ENCODE peak calls at places on chromosomes 2 and 18, in six cellular contexts. I is hepatocyte, C is pancreas, K is HCT116, P is kidney epithelial cell, S is dorsolateral prefrontal cortex. D is an unnamed sample.

GRCh38 chr2:63587814-63588384 is 378 bp downstream of the WDPCP start:
- DNase-seq in I (no peak), C (no peak), K (no peak), P (no peak), S (no peak), D (no peak)

GRCh38 chr2:138364554-138365162 is 136.9 kb upstream of the SPOPL start:
- DNase-seq in I (no peak), C (no peak), K (no peak), P (no peak), S (no peak), D (no peak)

GRCh38 chr18:32319084-32319483 is 129.2 kb downstream of the MEP1B start:
- DNase-seq in I (no peak), C (no peak), K (no peak), P (no peak), S (no peak), D (no peak)

GRCh38 chr18:63775166-63775730 is at the start of gene SERPINB7:
- DNase-seq in I (peak; percentile 9), C (no peak), K (peak; percentile 10), P (peak; percentile 83), S (no peak), D (peak; percentile 94)

GRCh38 chr2:19674051-19675002 is 227.5 kb downstream of the TTC32 start:
- DNase-seq in I (no peak), C (no peak), K (no peak), P (no peak), S (no peak), D (no peak)

GRCh38 chr2:37005118-37005868 is 39.0 kb upstream of the STRN start:
- DNase-seq in I (peak; percentile 28), C (no peak), K (no peak), P (no peak), S (no peak), D (no peak)

GRCh38 chr18:57776767-57777166 is 26.3 kb downstream of the ATP8B1 start:
- DNase-seq in I (no peak), C (no peak), K (no peak), P (no peak), S (no peak), D (no peak)

GRCh38 chr2:68190991-68191731 is 33.5 kb downstream of the PNO1 start:
- DNase-seq in I (no peak), C (no peak), K (peak; percentile 27), P (peak; percentile 21), S (no peak), D (no peak)

GRCh38 chr2:110116033-110116710 is 550 bp upstream of the MALL start:
- DNase-seq in I (peak; percentile 50), C (no peak), K (peak; percentile 56), P (no peak), S (no peak), D (no peak)

GRCh38 chr2:45681675-45682074 is 30.2 kb downstream of the PRKCE start:
- DNase-seq in I (peak; percentile 50), C (no peak), K (peak; percentile 81), P (peak; percentile 74), S (no peak), D (peak; percentile 79)
- H3K4me3 ChIP-seq in I (no peak overlapping the region), C (no peak overlapping the region), K (peak overlapping the region; percentile 35), P (no peak overlapping the region), S (no peak overlapping the region), D (no peak overlapping the region)

GRCh38 chr2:112585400-112585799 is 991 bp downstream of the CHCHD5 start:
- DNase-seq in I (no peak), C (no peak), K (no peak), P (no peak), S (no peak), D (no peak)

GRCh38 chr2:112584891-112585250 is 462 bp downstream of the CHCHD5 start:
- DNase-seq in I (no peak), C (no peak), K (no peak), P (no peak), S (no peak), D (no peak)

GRCh38 chr2:112583497-112584133 is 794 bp upstream of the CHCHD5 start:
- DNase-seq in I (no peak), C (no peak), K (peak; percentile 59), P (no peak), S (no peak), D (no peak)

GRCh38 chr2:112585873-112586477 is 1.6 kb downstream of the CHCHD5 start:
- DNase-seq in I (no peak), C (no peak), K (no peak), P (no peak), S (no peak), D (no peak)

GRCh38 chr2:112584134-112584890 is at the start of gene CHCHD5:
- DNase-seq in I (peak; percentile 97), C (peak; percentile 94), K (peak; percentile 92), P (peak; percentile 82), S (peak; percentile 97), D (peak; percentile 67)
- TF ChIP-seq CTCF in I (no peak), C (no peak), K (peak; percentile 14), P (peak; percentile 18), S (peak; percentile 51), D (peak; percentile 25)

GRCh38 chr2:126652323-126652891 is 3.6 kb upstream of the GYPC start:
- DNase-seq in I (no peak), C (no peak), K (no peak), P (no peak), S (no peak), D (no peak)
- H3K4me3 ChIP-seq in I (no peak overlapping the region), C (no peak overlapping the region), K (no peak overlapping the region), P (no peak overlapping the region), S (no peak overlapping the region), D (no peak overlapping the region)

GRCh38 chr2:46331099-46331766 is 34.0 kb downstream of the EPAS1 start:
- DNase-seq in I (peak; percentile 49), C (peak; percentile 53), K (no peak), P (no peak), S (no peak), D (no peak)
- TF ChIP-seq CTCF in I (no peak), C (no peak), K (no peak), P (no peak), S (no peak), D (no peak)

DNA sequence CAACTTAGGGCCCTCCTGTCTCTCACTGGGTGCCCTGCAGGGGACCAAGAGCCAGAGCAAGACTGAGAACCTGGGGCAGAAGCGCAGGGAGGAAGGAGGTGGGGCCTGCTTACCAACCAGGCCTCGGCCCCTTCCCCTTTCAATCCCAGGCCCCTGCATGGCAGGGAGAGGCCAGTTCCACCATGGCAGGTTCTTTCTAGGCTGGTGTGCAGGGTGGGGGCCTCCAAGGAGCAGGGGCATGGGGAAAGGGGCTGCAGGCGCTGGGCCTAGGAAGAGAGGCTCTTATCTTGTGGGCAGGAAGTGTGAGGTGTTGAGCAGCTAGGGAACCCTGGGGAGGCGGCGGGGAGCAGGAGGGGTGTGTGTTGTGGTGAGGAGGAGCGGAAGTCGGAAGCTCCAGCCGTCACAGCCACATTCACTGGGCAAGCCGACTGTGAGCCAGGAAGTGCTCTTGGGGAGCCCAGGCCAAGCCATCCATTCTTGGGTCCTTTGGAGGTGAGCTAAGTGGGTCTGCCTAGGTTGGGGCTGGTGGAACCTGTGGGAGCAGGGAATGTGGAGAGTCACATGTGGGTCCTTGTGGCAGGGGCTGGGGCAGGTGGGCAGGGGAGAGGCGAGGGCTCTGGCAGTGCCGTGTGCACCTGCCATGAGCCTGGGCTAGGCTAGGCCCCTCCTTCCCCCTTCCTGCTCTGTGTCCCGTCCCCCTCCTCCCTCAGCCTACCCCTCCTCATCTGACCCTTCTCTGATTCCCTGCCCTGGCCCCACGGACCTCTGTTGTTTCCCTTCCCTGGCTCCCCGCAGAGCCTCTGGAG is at the start of gene PSD4:
- DNase-seq in I (no peak), C (no peak), K (no peak), P (no peak), S (no peak), D (no peak)
- H3K4me3 ChIP-seq in I (no peak within 1 kb of the TSS), C (no peak within 1 kb of the TSS), K (no peak within 1 kb of the TSS), P (no peak within 1 kb of the TSS), S (peak within 1 kb of the TSS; percentile 9), D (no peak within 1 kb of the TSS)

GRCh38 chr2:152466925-152467676 is 132.1 kb downstream of the FMNL2 start:
- DNase-seq in I (no peak), C (no peak), K (no peak), P (no peak), S (no peak), D (no peak)

GRCh38 chr2:152471499-152471898 is 136.5 kb downstream of the FMNL2 start:
- DNase-seq in I (no peak), C (no peak), K (no peak), P (no peak), S (no peak), D (no peak)

GRCh38 chr2:152471013-152471412 is 136.0 kb downstream of the FMNL2 start:
- DNase-seq in I (no peak), C (no peak), K (no peak), P (no peak), S (no peak), D (no peak)

GRCh38 chr2:152467677-152468406 is 132.9 kb downstream of the FMNL2 start:
- DNase-seq in I (no peak), C (no peak), K (no peak), P (no peak), S (no peak), D (no peak)

DNA sequence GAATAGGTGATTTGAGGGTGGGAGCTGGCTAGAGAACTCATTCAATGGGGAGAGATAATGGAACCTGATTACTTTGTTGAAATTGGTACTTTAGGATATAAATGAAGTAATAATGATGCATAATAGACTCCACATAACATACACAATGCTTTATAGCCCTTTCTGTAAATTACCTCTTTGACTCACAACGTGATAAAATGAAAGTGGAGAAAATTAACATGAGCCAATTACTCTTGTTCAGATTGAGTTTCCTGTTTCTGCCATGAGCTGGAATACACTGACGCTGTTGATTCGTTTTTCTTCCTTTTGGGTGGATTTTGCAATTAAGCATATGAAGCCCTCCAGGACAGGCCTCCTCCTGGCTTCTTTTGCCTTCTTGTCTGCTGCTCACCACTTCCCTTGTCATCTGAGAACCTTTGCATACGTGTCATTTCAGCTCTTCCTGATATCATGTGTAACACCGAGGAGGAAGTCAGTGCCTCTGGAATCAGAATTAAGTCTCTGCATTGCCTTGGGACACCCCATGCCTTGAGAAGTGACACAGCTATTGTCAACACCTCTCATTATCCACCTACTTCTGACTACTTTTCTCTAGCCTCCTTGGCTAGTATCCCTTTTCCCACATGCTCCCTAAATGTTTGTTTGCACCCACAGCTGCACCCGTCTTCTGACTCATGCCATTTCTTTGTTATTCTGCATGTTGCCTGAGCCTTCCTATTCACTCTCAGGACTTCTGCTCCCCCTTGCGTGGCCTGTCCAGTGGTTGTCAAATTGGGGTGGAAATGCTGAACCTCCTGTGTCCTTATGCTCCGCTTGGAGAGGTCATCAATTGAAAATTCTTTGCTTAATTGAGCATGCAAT is 134.1 kb downstream of the FMNL2 start:
- DNase-seq in I (no peak), C (no peak), K (no peak), P (no peak), S (no peak), D (no peak)
- TF ChIP-seq CTCF in I (no peak), C (no peak), K (no peak), P (no peak), S (no peak), D (no peak)

DNA sequence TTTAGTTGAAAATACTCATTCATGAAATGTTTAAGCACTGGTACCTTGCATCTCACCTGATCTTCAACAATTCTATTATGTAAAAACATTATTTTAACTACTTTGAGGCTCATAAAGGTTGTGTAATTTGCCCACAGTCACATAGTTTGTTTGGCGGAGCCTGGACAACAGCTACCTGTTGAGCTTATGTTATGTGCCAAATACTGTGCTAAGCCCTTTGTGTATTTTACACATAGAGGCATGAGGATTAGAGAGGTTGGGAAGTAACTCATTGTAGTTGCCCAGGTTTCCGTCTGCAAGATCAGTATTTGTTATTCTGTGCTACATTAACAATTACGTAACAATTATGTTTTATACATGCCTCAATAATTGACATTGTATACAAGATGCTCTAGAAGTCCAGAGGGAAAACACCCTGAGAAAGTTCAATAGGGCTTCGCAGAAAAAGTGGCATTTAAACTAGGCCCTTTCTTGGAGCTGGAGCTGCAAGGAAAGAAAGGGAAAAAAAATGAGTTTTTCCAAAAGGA is 80.4 kb downstream of the BOLA3 start:
- DNase-seq in I (no peak), C (no peak), K (no peak), P (no peak), S (no peak), D (no peak)
- H3K4me3 ChIP-seq in I (no peak overlapping the region), C (no peak overlapping the region), K (no peak overlapping the region), P (no peak overlapping the region), S (no peak overlapping the region), D (no peak overlapping the region)